ENCODE peak calls at places on chromosomes 7 and 10, in four cellular contexts. One of them, this sample, is unnamed. For H3K79me1, the result is how much of the 10 kb centered on the place peaks cover.

GRCh38 chr10:91340613-91341362 is 69.4 kb upstream of the HECTD2 start:
- DNase-seq in H9: no peak
- DNase-seq in mesenchymal stem cell: peak
- DNase-seq in trophoblast cell: peak
- DNase-seq in this sample: no peak

GRCh38 chr7:15725036-15725435 is 38.6 kb upstream of the MEOX2 start:
- DNase-seq in H9: no peak
- DNase-seq in mesenchymal stem cell: no peak
- DNase-seq in trophoblast cell: peak
- DNase-seq in this sample: no peak

GRCh38 chr7:73879977-73880681 is 19.2 kb downstream of the TMEM270 start:
- DNase-seq in H9: no peak
- DNase-seq in mesenchymal stem cell: no peak
- DNase-seq in trophoblast cell: peak
- DNase-seq in this sample: no peak

GRCh38 chr7:111409714-111410422 is 152.4 kb downstream of the IMMP2L start:
- DNase-seq in H9: no peak
- DNase-seq in mesenchymal stem cell: peak
- DNase-seq in trophoblast cell: peak
- DNase-seq in this sample: no peak

GRCh38 chr7:46054290-46054689 is 133.2 kb upstream of the IGFBP3 start:
- DNase-seq in H9: no peak
- DNase-seq in mesenchymal stem cell: peak
- DNase-seq in trophoblast cell: no peak
- DNase-seq in this sample: no peak

GRCh38 chr7:22356855-22357310 is at the start of gene RAPGEF5:
- DNase-seq in H9: peak
- DNase-seq in mesenchymal stem cell: no peak
- DNase-seq in trophoblast cell: peak
- DNase-seq in this sample: peak

GRCh38 chr7:95470452-95470851 is 15.3 kb upstream of the ASB4 start:
- DNase-seq in H9: no peak
- DNase-seq in mesenchymal stem cell: peak
- DNase-seq in trophoblast cell: no peak
- DNase-seq in this sample: no peak

GRCh38 chr10:123529146-123529760 is 136.9 kb upstream of the GPR26 start:
- DNase-seq in H9: no peak
- DNase-seq in mesenchymal stem cell: no peak
- DNase-seq in trophoblast cell: no peak
- DNase-seq in this sample: no peak

GRCh38 chr7:14197280-14197679 is 207.8 kb upstream of the ETV1 start:
- DNase-seq in H9: no peak
- DNase-seq in mesenchymal stem cell: peak
- DNase-seq in trophoblast cell: no peak
- DNase-seq in this sample: no peak

GRCh38 chr7:56091591-56091990 is 1.2 kb downstream of the PHKG1 start:
- DNase-seq in H9: no peak
- DNase-seq in mesenchymal stem cell: no peak
- DNase-seq in trophoblast cell: no peak
- DNase-seq in this sample: no peak

DNA sequence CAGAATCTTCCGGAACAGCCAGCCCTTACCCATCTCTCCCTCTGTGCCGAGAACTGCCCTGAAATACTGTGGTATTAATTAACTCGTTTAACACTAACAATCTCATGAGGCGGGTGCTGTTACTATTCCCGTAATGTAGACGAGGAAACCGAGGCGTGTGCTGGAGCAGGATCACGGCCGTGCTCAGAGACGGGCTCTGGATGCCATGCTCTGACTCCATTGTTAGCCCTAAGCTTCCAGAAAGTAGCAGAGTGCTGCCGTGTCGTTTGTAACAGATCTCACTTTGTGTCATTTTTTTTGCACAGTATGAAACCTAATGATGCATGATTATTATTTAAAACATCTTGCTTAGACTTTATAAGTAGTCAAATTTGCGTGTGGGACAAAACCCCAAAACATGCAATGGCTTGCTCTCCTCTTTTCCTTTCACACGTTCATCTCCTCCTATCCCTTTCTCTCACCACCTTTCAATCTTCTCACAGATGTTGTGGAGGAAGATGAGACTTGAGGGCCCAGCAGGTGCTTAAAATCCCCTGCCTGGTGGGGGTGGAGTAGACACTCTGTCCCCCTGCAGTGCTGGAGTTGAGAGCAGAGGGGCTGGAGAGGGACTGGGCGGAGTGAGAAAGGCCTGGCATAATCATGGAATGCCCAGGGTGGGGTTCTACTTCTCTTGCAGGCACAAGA is 479 bp upstream of the ACTR3C start:
- DNase-seq in H9: no peak
- DNase-seq in mesenchymal stem cell: no peak
- DNase-seq in trophoblast cell: peak
- DNase-seq in this sample: no peak
- H2BK12ac ChIP-seq in H9: no peak
- H2BK12ac ChIP-seq in mesenchymal stem cell: no peak
- H2BK12ac ChIP-seq in trophoblast cell: peak
- H2BK12ac ChIP-seq in this sample: no peak

DNA sequence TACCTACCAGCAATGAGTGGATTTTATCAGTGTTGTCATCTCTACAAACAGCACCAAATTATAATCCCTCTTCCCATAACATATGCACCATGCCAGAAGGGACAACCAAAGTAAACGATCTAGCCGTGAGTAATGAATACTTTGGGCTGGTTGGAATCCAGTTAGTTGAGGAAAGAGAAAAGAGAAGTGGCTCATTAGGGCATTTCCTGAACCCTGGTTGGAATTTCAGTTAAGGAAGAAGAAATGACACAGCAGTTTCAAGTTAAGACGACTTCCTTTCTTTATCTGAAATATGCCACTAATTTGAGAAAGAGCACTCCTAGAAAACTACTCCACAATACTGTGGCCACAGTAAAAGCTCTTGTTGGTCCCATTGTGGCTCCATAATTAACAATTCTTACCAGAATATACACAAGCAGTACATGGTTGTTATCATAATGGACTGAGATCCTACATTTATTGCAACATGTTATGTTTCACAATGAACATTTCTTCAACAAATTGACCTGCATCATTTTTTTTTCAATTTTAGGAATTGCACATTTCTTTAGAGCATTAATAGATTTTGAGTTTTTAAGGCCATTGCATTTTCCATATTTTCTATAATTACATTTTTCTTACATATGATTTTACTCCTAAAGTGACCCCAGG is at the start of gene TFEC:
- DNase-seq in H9: no peak
- DNase-seq in mesenchymal stem cell: peak
- DNase-seq in trophoblast cell: peak
- DNase-seq in this sample: no peak
- H3K79me1 ChIP-seq in H9: under half
- H3K79me1 ChIP-seq in mesenchymal stem cell: under half
- H3K79me1 ChIP-seq in trophoblast cell: under half
- H3K79me1 ChIP-seq in this sample: under half

DNA sequence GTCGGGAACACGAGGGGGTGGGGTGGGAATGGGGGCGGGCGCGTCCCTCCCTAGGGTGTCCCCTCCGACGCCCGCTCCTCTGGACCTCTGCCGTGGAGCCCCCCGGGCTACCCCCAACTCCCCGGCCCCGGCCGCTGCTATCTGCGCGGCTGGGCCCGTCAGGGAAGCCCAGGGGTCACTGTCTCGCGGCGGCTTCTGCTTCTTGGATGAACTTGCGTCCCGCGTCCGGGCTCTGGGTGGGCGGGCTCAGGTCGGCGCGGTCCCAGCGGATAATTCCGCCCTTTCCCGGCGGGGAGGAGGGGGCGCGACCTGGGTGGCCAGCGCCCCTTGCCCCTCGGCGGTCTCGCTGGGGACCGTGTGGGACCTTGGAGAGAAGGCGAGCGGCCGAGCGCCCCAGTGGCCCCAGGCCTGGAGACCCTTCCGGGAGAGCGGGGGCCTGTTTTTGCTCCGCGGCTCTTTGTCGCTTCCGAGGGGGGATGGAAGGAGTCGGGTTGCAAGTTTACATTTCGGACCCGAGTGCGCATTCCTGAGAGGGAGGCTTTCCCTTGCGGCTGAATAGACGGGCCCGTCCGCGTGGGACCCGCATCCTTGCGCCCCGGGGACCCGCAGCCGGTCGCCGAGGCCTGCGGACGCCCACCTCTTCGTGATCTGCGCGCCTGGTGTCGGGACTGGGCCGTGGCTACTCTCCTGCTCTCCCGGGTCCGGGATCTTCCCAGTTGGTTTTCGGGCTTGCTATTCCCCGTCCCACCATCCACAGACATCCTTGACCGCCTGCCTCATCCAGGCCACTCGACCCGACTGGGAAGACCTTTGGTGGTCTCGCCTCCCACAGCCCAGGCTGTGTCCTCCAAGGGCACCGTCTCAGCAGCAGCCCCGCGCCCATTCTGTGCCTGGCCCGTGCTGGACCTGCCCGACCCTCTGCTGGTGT is 812 bp downstream of the DOCK1 start:
- DNase-seq in H9: peak
- DNase-seq in mesenchymal stem cell: peak
- DNase-seq in trophoblast cell: peak
- DNase-seq in this sample: peak
- H2BK12ac ChIP-seq in H9: no peak
- H2BK12ac ChIP-seq in mesenchymal stem cell: no peak
- H2BK12ac ChIP-seq in trophoblast cell: peak
- H2BK12ac ChIP-seq in this sample: no peak

GRCh38 chr7:24728503-24729364 is 28.5 kb downstream of the GSDME start:
- DNase-seq in H9: no peak
- DNase-seq in mesenchymal stem cell: no peak
- DNase-seq in trophoblast cell: no peak
- DNase-seq in this sample: no peak

GRCh38 chr7:24731313-24731712 is 26.0 kb downstream of the GSDME start:
- DNase-seq in H9: no peak
- DNase-seq in mesenchymal stem cell: no peak
- DNase-seq in trophoblast cell: no peak
- DNase-seq in this sample: no peak

GRCh38 chr7:24730018-24730369 is 27.3 kb downstream of the GSDME start:
- DNase-seq in H9: no peak
- DNase-seq in mesenchymal stem cell: no peak
- DNase-seq in trophoblast cell: no peak
- DNase-seq in this sample: no peak

GRCh38 chr7:24728121-24728500 is 29.2 kb downstream of the GSDME start:
- DNase-seq in H9: no peak
- DNase-seq in mesenchymal stem cell: no peak
- DNase-seq in trophoblast cell: no peak
- DNase-seq in this sample: no peak

GRCh38 chr7:24729365-24730017 is 27.8 kb downstream of the GSDME start:
- DNase-seq in H9: no peak
- DNase-seq in mesenchymal stem cell: no peak
- DNase-seq in trophoblast cell: no peak
- DNase-seq in this sample: no peak
- H3K79me1 ChIP-seq in H9: under half
- H3K79me1 ChIP-seq in mesenchymal stem cell: half or more
- H3K79me1 ChIP-seq in trophoblast cell: under half
- H3K79me1 ChIP-seq in this sample: under half

GRCh38 chr10:103638948-103639347 is 145.4 kb downstream of the NEURL1 start:
- DNase-seq in H9: no peak
- DNase-seq in mesenchymal stem cell: no peak
- DNase-seq in trophoblast cell: no peak
- DNase-seq in this sample: no peak
- H2BK12ac ChIP-seq in H9: no peak
- H2BK12ac ChIP-seq in mesenchymal stem cell: no peak
- H2BK12ac ChIP-seq in trophoblast cell: no peak
- H2BK12ac ChIP-seq in this sample: peak

DNA sequence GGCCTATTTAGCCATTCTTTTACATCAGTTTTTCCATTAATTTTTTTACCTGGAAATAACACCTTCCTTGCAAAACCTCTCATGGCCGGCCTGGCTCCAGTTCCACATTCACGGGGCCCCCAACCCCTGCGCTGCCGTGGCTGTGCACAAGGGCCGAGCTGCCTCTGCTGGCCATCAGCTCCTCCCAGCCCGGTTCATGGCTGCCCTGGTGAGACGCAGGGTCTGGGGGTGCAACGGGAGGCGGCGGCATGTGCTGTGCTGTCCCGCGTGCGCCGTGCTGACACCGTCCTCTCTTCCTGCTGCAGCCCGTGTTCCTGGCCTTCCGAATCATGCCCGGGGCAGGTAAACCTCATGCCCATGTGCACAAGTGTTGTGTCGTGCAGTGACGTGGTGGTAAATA is 4.4 kb downstream of the NKX6-2 start:
- DNase-seq in H9: no peak
- DNase-seq in mesenchymal stem cell: no peak
- DNase-seq in trophoblast cell: no peak
- DNase-seq in this sample: no peak
- H3K79me1 ChIP-seq in H9: under half
- H3K79me1 ChIP-seq in mesenchymal stem cell: under half
- H3K79me1 ChIP-seq in trophoblast cell: under half
- H3K79me1 ChIP-seq in this sample: under half

This sample was measured in neuronal stem cell.